ENCODE peak calls at places on chromosomes 7 and 10, in ten cellular contexts. One of them, this sample, is unnamed.

GRCh38 chr10:89167915-89168314 is 39.2 kb downstream of the CH25H start:
- DNase-seq in colonic mucosa: no peak
- DNase-seq in fibroblast of lung: no peak
- DNase-seq in mammary epithelial cell: no peak
- DNase-seq in IMR-90: no peak
- DNase-seq in neuronal stem cell: no peak
- DNase-seq in endodermal cell: no peak
- DNase-seq in neural progenitor cell: no peak
- DNase-seq in H9: no peak
- DNase-seq in GM23248: peak; percentile 13
- DNase-seq in this sample: no peak

GRCh38 chr7:26250239-26250638 is 41.4 kb upstream of the SNX10 start:
- DNase-seq in GM23248: no peak
- DNase-seq in IMR-90: no peak
- DNase-seq in neuronal stem cell: no peak
- DNase-seq in mammary epithelial cell: no peak
- DNase-seq in fibroblast of lung: no peak
- DNase-seq in H9: no peak
- DNase-seq in endodermal cell: no peak
- DNase-seq in colonic mucosa: no peak
- DNase-seq in neural progenitor cell: no peak
- DNase-seq in this sample: no peak

GRCh38 chr10:93481931-93482834 is at the start of gene MYOF:
- DNase-seq in fibroblast of lung: peak; percentile 93
- DNase-seq in IMR-90: peak; percentile 93
- DNase-seq in mammary epithelial cell: peak; percentile 82
- DNase-seq in GM23248: peak; percentile 94
- DNase-seq in neuronal stem cell: peak; percentile 54
- DNase-seq in neural progenitor cell: peak; percentile 72
- DNase-seq in colonic mucosa: peak; percentile 80
- DNase-seq in H9: peak; percentile 61
- DNase-seq in endodermal cell: peak; percentile 81
- DNase-seq in this sample: no peak

GRCh38 chr10:97124211-97124610 is 61.5 kb downstream of the SLIT1 start:
- DNase-seq in IMR-90: no peak
- DNase-seq in mammary epithelial cell: no peak
- DNase-seq in neural progenitor cell: no peak
- DNase-seq in endodermal cell: no peak
- DNase-seq in fibroblast of lung: no peak
- DNase-seq in H9: no peak
- DNase-seq in colonic mucosa: no peak
- DNase-seq in neuronal stem cell: no peak
- DNase-seq in GM23248: no peak
- DNase-seq in this sample: no peak

GRCh38 chr7:15686957-15687644 is 618 bp upstream of the MEOX2 start:
- DNase-seq in colonic mucosa: no peak
- DNase-seq in neural progenitor cell: peak; percentile 11
- DNase-seq in mammary epithelial cell: no peak
- DNase-seq in H9: peak; percentile 36
- DNase-seq in endodermal cell: peak; percentile 62
- DNase-seq in IMR-90: no peak
- DNase-seq in neuronal stem cell: peak; percentile 12
- DNase-seq in fibroblast of lung: peak; percentile 28
- DNase-seq in GM23248: peak; percentile 4
- DNase-seq in this sample: no peak

GRCh38 chr10:22712959-22713852 is 1.2 kb downstream of the PIP4K2A start:
- DNase-seq in fibroblast of lung: peak; percentile 60
- DNase-seq in endodermal cell: peak; percentile 65
- DNase-seq in IMR-90: peak; percentile 33
- DNase-seq in mammary epithelial cell: peak; percentile 19
- DNase-seq in H9: peak; percentile 31
- DNase-seq in GM23248: peak; percentile 66
- DNase-seq in colonic mucosa: peak; percentile 30
- DNase-seq in neural progenitor cell: peak; percentile 56
- DNase-seq in neuronal stem cell: peak; percentile 14
- DNase-seq in this sample: no peak

GRCh38 chr7:7318610-7319009 is 136.3 kb downstream of the C1GALT1 start:
- DNase-seq in neural progenitor cell: no peak
- DNase-seq in endodermal cell: no peak
- DNase-seq in fibroblast of lung: no peak
- DNase-seq in mammary epithelial cell: no peak
- DNase-seq in IMR-90: no peak
- DNase-seq in colonic mucosa: no peak
- DNase-seq in neuronal stem cell: no peak
- DNase-seq in H9: no peak
- DNase-seq in GM23248: no peak
- DNase-seq in this sample: no peak

GRCh38 chr10:124545756-124546369 is 84.2 kb downstream of the LHPP start:
- DNase-seq in neural progenitor cell: no peak
- DNase-seq in mammary epithelial cell: no peak
- DNase-seq in colonic mucosa: no peak
- DNase-seq in endodermal cell: no peak
- DNase-seq in H9: no peak
- DNase-seq in fibroblast of lung: no peak
- DNase-seq in neuronal stem cell: no peak
- DNase-seq in GM23248: no peak
- DNase-seq in IMR-90: no peak
- DNase-seq in this sample: no peak

GRCh38 chr7:116249969-116250553 is 39.7 kb downstream of the TES start:
- DNase-seq in GM23248: peak; percentile 62
- DNase-seq in neuronal stem cell: no peak
- DNase-seq in fibroblast of lung: peak; percentile 67
- DNase-seq in endodermal cell: peak; percentile 74
- DNase-seq in neural progenitor cell: peak; percentile 46
- DNase-seq in colonic mucosa: no peak
- DNase-seq in mammary epithelial cell: peak; percentile 37
- DNase-seq in H9: peak; percentile 45
- DNase-seq in IMR-90: peak; percentile 58
- DNase-seq in this sample: no peak

DNA sequence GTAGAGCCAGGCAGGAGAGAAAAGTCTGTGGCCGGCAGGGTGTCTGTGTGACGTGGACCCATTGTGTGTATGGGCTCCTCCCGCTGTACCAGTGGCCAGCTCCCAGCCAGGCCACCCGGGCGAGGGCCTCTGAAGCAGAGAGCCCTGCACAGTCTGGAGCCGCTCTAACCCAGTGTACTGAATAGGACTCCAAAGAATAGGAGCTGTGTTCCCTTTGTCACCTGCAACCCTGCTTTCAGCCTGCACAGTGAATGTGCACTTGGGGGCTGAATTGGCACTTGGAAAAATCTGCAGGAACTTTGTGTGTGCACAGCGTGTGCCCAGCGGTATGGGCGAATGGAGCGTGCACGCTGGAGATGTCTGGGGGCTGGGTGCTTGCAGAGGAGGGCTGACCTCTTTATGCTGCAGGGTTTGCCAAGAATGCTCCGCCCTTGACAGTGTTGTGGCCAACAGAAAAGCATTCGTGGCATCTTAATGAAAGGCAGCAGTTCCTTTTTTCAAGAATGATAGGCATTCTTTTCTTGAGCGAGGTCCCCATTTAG is 216.2 kb downstream of the AUTS2 start:
- DNase-seq in GM23248: peak; percentile 63
- DNase-seq in colonic mucosa: no peak
- DNase-seq in neuronal stem cell: peak; percentile 71
- DNase-seq in mammary epithelial cell: no peak
- DNase-seq in H9: peak; percentile 32
- DNase-seq in endodermal cell: peak; percentile 55
- DNase-seq in IMR-90: no peak
- DNase-seq in neural progenitor cell: peak; percentile 81
- DNase-seq in fibroblast of lung: no peak
- DNase-seq in this sample: peak; percentile 33
- H3K9ac ChIP-seq in GM23248: no peak overlapping the region
- H3K9ac ChIP-seq in colonic mucosa: no peak overlapping the region
- H3K9ac ChIP-seq in neuronal stem cell: no peak overlapping the region
- H3K9ac ChIP-seq in mammary epithelial cell: no peak overlapping the region
- H3K9ac ChIP-seq in H9: no peak overlapping the region
- H3K9ac ChIP-seq in endodermal cell: no peak overlapping the region
- H3K9ac ChIP-seq in IMR-90: no peak overlapping the region
- H3K9ac ChIP-seq in neural progenitor cell: no peak overlapping the region
- H3K9ac ChIP-seq in fibroblast of lung: no peak overlapping the region
- H3K9ac ChIP-seq in this sample: no peak overlapping the region

DNA sequence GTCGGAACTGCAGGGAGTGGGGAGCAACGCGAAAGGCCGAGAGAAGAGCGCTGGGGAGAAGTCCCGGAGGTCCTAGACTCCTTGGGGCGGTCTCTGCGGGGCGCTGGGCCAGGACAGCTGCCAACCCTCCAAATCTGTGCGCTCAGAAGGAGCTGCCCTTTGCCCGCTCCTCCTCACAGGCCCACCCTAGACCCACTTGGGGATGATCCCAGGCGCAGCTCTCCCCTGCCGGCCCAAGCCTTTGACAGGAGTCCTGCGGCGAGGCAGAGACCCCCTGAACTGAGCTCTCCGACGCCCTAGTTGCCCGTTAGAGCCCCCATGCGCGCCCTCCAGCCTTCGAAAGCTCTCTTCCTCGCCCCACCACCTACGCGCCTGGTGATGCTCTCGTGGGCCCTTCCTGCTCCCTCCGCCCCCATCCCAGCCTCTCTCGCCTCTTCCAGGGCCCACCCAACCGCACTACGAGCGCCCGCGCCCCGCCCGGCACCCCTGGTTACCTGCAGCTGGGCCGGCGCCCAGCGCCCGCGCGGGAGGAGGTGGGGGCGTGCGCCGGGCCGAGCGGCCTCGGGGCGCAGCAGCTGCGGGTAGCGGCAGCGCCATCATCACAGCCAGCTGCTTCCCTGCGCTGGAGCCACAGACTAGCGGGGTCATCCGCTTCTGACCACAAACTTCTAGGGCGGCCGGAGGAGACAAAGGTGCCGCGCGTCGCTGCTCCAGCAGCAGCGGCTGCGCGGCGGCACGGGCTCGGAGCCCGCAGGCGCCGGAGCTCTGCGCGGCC is 353.4 kb downstream of the DNAJB6 start:
- DNase-seq in neuronal stem cell: peak; percentile 65
- DNase-seq in endodermal cell: peak; percentile 75
- DNase-seq in H9: peak; percentile 60
- DNase-seq in mammary epithelial cell: peak; percentile 6
- DNase-seq in fibroblast of lung: no peak
- DNase-seq in colonic mucosa: no peak
- DNase-seq in IMR-90: no peak
- DNase-seq in neural progenitor cell: peak; percentile 87
- DNase-seq in GM23248: peak; percentile 29
- DNase-seq in this sample: no peak
- H3K9ac ChIP-seq in neuronal stem cell: peak overlapping the region; percentile 93
- H3K9ac ChIP-seq in endodermal cell: no peak overlapping the region
- H3K9ac ChIP-seq in H9: no peak overlapping the region
- H3K9ac ChIP-seq in mammary epithelial cell: no peak overlapping the region
- H3K9ac ChIP-seq in fibroblast of lung: no peak overlapping the region
- H3K9ac ChIP-seq in colonic mucosa: peak overlapping the region; percentile 50
- H3K9ac ChIP-seq in IMR-90: no peak overlapping the region
- H3K9ac ChIP-seq in neural progenitor cell: no peak overlapping the region
- H3K9ac ChIP-seq in GM23248: no peak overlapping the region
- H3K9ac ChIP-seq in this sample: peak overlapping the region; percentile 50

GRCh38 chr7:101998029-101998903 is 180.8 kb downstream of the CUX1 start:
- DNase-seq in fibroblast of lung: no peak
- DNase-seq in neuronal stem cell: no peak
- DNase-seq in H9: no peak
- DNase-seq in GM23248: no peak
- DNase-seq in endodermal cell: no peak
- DNase-seq in neural progenitor cell: no peak
- DNase-seq in IMR-90: no peak
- DNase-seq in colonic mucosa: no peak
- DNase-seq in mammary epithelial cell: no peak
- DNase-seq in this sample: no peak
- H3K9ac ChIP-seq in fibroblast of lung: no peak overlapping the region
- H3K9ac ChIP-seq in neuronal stem cell: no peak overlapping the region
- H3K9ac ChIP-seq in H9: no peak overlapping the region
- H3K9ac ChIP-seq in GM23248: no peak overlapping the region
- H3K9ac ChIP-seq in endodermal cell: no peak overlapping the region
- H3K9ac ChIP-seq in neural progenitor cell: no peak overlapping the region
- H3K9ac ChIP-seq in IMR-90: no peak overlapping the region
- H3K9ac ChIP-seq in colonic mucosa: no peak overlapping the region
- H3K9ac ChIP-seq in mammary epithelial cell: no peak overlapping the region
- H3K9ac ChIP-seq in this sample: peak overlapping the region; percentile 1

DNA sequence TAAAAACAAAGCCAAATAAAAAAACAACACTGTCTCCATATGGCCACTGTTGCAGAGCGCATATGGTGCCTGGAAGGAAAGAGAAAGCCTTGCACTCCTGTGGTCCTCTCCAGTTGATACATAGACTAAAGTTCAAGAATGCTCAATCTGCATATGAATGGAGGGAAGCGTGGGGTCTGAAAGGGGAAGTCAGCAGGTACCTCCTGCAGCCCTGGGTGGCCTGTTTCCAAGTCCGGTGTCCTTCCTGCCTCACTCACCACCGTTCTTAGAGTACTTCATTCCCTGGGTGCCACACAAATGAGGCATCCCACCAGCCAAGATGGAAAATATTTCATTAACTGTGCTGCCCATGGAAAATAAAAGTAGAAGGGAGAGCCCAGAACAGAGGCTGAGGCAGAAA is 138.2 kb upstream of the PALS2 start:
- DNase-seq in IMR-90: no peak
- DNase-seq in GM23248: no peak
- DNase-seq in neural progenitor cell: peak; percentile 41
- DNase-seq in mammary epithelial cell: no peak
- DNase-seq in neuronal stem cell: peak; percentile 14
- DNase-seq in H9: peak; percentile 84
- DNase-seq in colonic mucosa: no peak
- DNase-seq in fibroblast of lung: no peak
- DNase-seq in endodermal cell: peak; percentile 82
- DNase-seq in this sample: peak; percentile 96
- H3K9ac ChIP-seq in IMR-90: no peak overlapping the region
- H3K9ac ChIP-seq in GM23248: no peak overlapping the region
- H3K9ac ChIP-seq in neural progenitor cell: no peak overlapping the region
- H3K9ac ChIP-seq in mammary epithelial cell: no peak overlapping the region
- H3K9ac ChIP-seq in neuronal stem cell: no peak overlapping the region
- H3K9ac ChIP-seq in H9: no peak overlapping the region
- H3K9ac ChIP-seq in colonic mucosa: no peak overlapping the region
- H3K9ac ChIP-seq in fibroblast of lung: no peak overlapping the region
- H3K9ac ChIP-seq in endodermal cell: no peak overlapping the region
- H3K9ac ChIP-seq in this sample: no peak overlapping the region

GRCh38 chr10:77825965-77826364 is 100.6 kb downstream of the DLG5 start:
- DNase-seq in GM23248: no peak
- DNase-seq in neural progenitor cell: no peak
- DNase-seq in neuronal stem cell: no peak
- DNase-seq in fibroblast of lung: no peak
- DNase-seq in H9: no peak
- DNase-seq in colonic mucosa: no peak
- DNase-seq in IMR-90: no peak
- DNase-seq in mammary epithelial cell: no peak
- DNase-seq in endodermal cell: no peak
- DNase-seq in this sample: no peak

GRCh38 chr10:77827383-77827782 is 99.2 kb downstream of the DLG5 start:
- DNase-seq in mammary epithelial cell: no peak
- DNase-seq in fibroblast of lung: no peak
- DNase-seq in GM23248: no peak
- DNase-seq in neural progenitor cell: no peak
- DNase-seq in neuronal stem cell: no peak
- DNase-seq in colonic mucosa: no peak
- DNase-seq in endodermal cell: no peak
- DNase-seq in IMR-90: peak; percentile 7
- DNase-seq in H9: no peak
- DNase-seq in this sample: no peak

GRCh38 chr10:77821551-77821950 is 105.0 kb downstream of the DLG5 start:
- DNase-seq in H9: no peak
- DNase-seq in neural progenitor cell: no peak
- DNase-seq in colonic mucosa: no peak
- DNase-seq in endodermal cell: no peak
- DNase-seq in fibroblast of lung: no peak
- DNase-seq in mammary epithelial cell: no peak
- DNase-seq in IMR-90: no peak
- DNase-seq in neuronal stem cell: no peak
- DNase-seq in GM23248: no peak
- DNase-seq in this sample: no peak

GRCh38 chr10:77823811-77824542 is 102.6 kb downstream of the DLG5 start:
- DNase-seq in neural progenitor cell: no peak
- DNase-seq in endodermal cell: no peak
- DNase-seq in IMR-90: no peak
- DNase-seq in fibroblast of lung: no peak
- DNase-seq in GM23248: no peak
- DNase-seq in mammary epithelial cell: no peak
- DNase-seq in H9: no peak
- DNase-seq in colonic mucosa: no peak
- DNase-seq in neuronal stem cell: no peak
- DNase-seq in this sample: no peak

GRCh38 chr10:77824893-77825292 is 101.7 kb downstream of the DLG5 start:
- DNase-seq in fibroblast of lung: no peak
- DNase-seq in colonic mucosa: no peak
- DNase-seq in GM23248: no peak
- DNase-seq in mammary epithelial cell: no peak
- DNase-seq in neuronal stem cell: no peak
- DNase-seq in IMR-90: no peak
- DNase-seq in H9: no peak
- DNase-seq in endodermal cell: no peak
- DNase-seq in neural progenitor cell: no peak
- DNase-seq in this sample: no peak
- H3K9ac ChIP-seq in fibroblast of lung: no peak overlapping the region
- H3K9ac ChIP-seq in colonic mucosa: no peak overlapping the region
- H3K9ac ChIP-seq in GM23248: no peak overlapping the region
- H3K9ac ChIP-seq in mammary epithelial cell: no peak overlapping the region
- H3K9ac ChIP-seq in neuronal stem cell: no peak overlapping the region
- H3K9ac ChIP-seq in IMR-90: no peak overlapping the region
- H3K9ac ChIP-seq in H9: no peak overlapping the region
- H3K9ac ChIP-seq in endodermal cell: no peak overlapping the region
- H3K9ac ChIP-seq in neural progenitor cell: no peak overlapping the region
- H3K9ac ChIP-seq in this sample: no peak overlapping the region